ENCODE peak calls at places on chromosomes 5 and 9, in four cellular contexts. Q is mammary epithelial cell, Y is right atrium auricular region, H is lower lobe of right lung. L is an unnamed sample.

GRCh38 chr9:127950513-127951210 is 13.0 kb upstream of the DPM2 start:
- DNase-seq in Y (no peak), H (no peak), Q (peak; percentile 47), L (peak; percentile 94)

GRCh38 chr5:4883388-4883787 is 256.7 kb upstream of the ADAMTS16 start:
- DNase-seq in Y (no peak), H (no peak), Q (no peak), L (no peak)

GRCh38 chr5:132456553-132457361 is 33.8 kb downstream of the IRF1 start:
- DNase-seq in Y (peak; percentile 81), H (peak; percentile 84), Q (no peak), L (no peak)

GRCh38 chr5:154179846-154180710 is 10.5 kb upstream of the GALNT10 start:
- DNase-seq in H (no peak), Q (peak; percentile 30), Y (peak; percentile 64), L (no peak)

GRCh38 chr9:23123048-23123632 is 676.5 kb downstream of the DMRTA1 start:
- DNase-seq in H (no peak), Y (no peak), Q (peak; percentile 4), L (no peak)

GRCh38 chr5:32355694-32356093 is 43.0 kb upstream of the MTMR12 start:
- DNase-seq in Y (no peak), H (no peak), Q (no peak), L (no peak)

GRCh38 chr5:93620487-93621339 is 37.7 kb downstream of the NR2F1 start:
- DNase-seq in H (peak; percentile 78), Q (peak; percentile 67), Y (no peak), L (peak; percentile 80)

GRCh38 chr5:175015028-175015427 is 290.6 kb downstream of the MSX2 start:
- DNase-seq in H (no peak), Q (no peak), Y (no peak), L (no peak)

GRCh38 chr9:137891588-137892423 is 14.2 kb downstream of the CACNA1B start:
- DNase-seq in H (no peak), Y (no peak), Q (no peak), L (no peak)

GRCh38 chr9:81627481-81627880 is 61.9 kb downstream of the TLE1 start:
- DNase-seq in Q (peak; percentile 39), Y (no peak), H (no peak), L (no peak)

GRCh38 chr5:76874088-76874581 is 24.3 kb downstream of the S100Z start:
- DNase-seq in Y (no peak), Q (no peak), H (no peak), L (no peak)
- H3K4me3 ChIP-seq in Y (no peak overlapping the region), Q (no peak overlapping the region), H (no peak overlapping the region), L (no peak overlapping the region)

GRCh38 chr9:130934702-130935659 is 4.1 kb downstream of the FIBCD1 start:
- DNase-seq in H (no peak), Q (no peak), Y (no peak), L (no peak)

GRCh38 chr9:130937146-130938076 is 1.6 kb downstream of the FIBCD1 start:
- DNase-seq in H (no peak), Q (no peak), Y (no peak), L (no peak)

GRCh38 chr9:130936285-130937117 is 2.5 kb downstream of the FIBCD1 start:
- DNase-seq in H (no peak), Y (no peak), Q (peak; percentile 47), L (no peak)

GRCh38 chr9:130934246-130934645 is 4.8 kb downstream of the FIBCD1 start:
- DNase-seq in Q (no peak), Y (no peak), H (no peak), L (no peak)

GRCh38 chr9:130935660-130936271 is 3.3 kb downstream of the FIBCD1 start:
- DNase-seq in H (no peak), Q (no peak), Y (no peak), L (no peak)
- H3K27ac ChIP-seq in H (no peak overlapping the region), Q (no peak overlapping the region), Y (no peak overlapping the region), L (no peak overlapping the region)

GRCh38 chr5:98769256-98770157 is 4.0 kb upstream of the RGMB start:
- DNase-seq in H (peak; percentile 55), Y (no peak), Q (no peak), L (peak; percentile 42)

GRCh38 chr5:98767563-98767962 is 5.9 kb upstream of the RGMB start:
- DNase-seq in Q (no peak), Y (no peak), H (no peak), L (no peak)

GRCh38 chr5:98768160-98769005 is 5.1 kb upstream of the RGMB start:
- DNase-seq in H (peak; percentile 46), Q (no peak), Y (no peak), L (no peak)

GRCh38 chr5:98770158-98770910 is 3.1 kb upstream of the RGMB start:
- DNase-seq in Q (peak; percentile 28), Y (peak; percentile 79), H (peak; percentile 59), L (peak; percentile 68)

DNA sequence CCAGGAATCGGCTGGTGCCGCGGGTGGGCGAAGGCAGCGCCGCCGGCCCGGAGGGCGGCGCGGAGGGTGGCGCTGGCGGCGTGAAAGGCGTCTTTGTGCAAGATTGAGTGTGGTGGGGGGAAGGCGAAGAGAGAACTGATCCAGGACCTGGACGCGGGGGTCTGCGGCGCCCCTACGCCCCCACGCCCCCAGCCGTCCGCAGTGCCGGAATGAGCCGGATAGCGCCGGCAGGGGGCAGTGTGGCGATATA is 4.5 kb upstream of the RGMB start:
- DNase-seq in Q (no peak), Y (no peak), H (peak; percentile 56), L (peak; percentile 64)
- H3K27me3 ChIP-seq in Q (no peaks in the 10 kb centered on the region), Y (no peaks in the 10 kb centered on the region), H (peaks cover 6% of the 10 kb centered on the region), L (no peaks in the 10 kb centered on the region)

GRCh38 chr5:54897001-54897400 is 88.4 kb downstream of the ESM1 start:
- DNase-seq in Y (no peak), Q (no peak), H (no peak), L (no peak)

GRCh38 chr5:54905246-54905770 is 80.1 kb downstream of the ESM1 start:
- DNase-seq in Y (no peak), H (no peak), Q (peak; percentile 9), L (no peak)

GRCh38 chr5:54904425-54904824 is 81.0 kb downstream of the ESM1 start:
- DNase-seq in Q (peak; percentile 39), H (no peak), Y (no peak), L (no peak)

GRCh38 chr5:54902817-54903473 is 82.4 kb downstream of the ESM1 start:
- DNase-seq in Q (peak; percentile 35), H (no peak), Y (no peak), L (no peak)

GRCh38 chr5:54900906-54901725 is 84.3 kb downstream of the ESM1 start:
- DNase-seq in Q (peak; percentile 17), H (no peak), Y (no peak), L (no peak)
- H3K4me3 ChIP-seq in Q (no peak overlapping the region), H (no peak overlapping the region), Y (no peak overlapping the region), L (no peak overlapping the region)

GRCh38 chr9:114349713-114350480 is 20.2 kb downstream of the ORM2 start:
- DNase-seq in Q (no peak), H (no peak), Y (no peak), L (no peak)
- H3K27ac ChIP-seq in Q (no peak overlapping the region), H (peak overlapping the region; percentile 13), Y (no peak overlapping the region), L (no peak overlapping the region)

L was measured in pancreas.